ENCODE peak calls at places on chromosomes 12 and 14, in seven cellular contexts. B is heart right ventricle, L is endothelial cell of umbilical vein, G is tibial artery, S is BJ, A is RWPE1, W is nephron progenitor cell. U is an unnamed sample.

GRCh38 chr12:75759842-75760260 is 248.4 kb upstream of the KRR1 start:
- DNase-seq in B (no peak), L (peak), G (no peak), S (peak), A (peak), W (no peak), U (peak)

GRCh38 chr12:52063986-52064649 is 5.7 kb upstream of the ATG101 start:
- DNase-seq in B (peak), L (peak), G (no peak), S (no peak), A (no peak), W (no peak), U (peak)

GRCh38 chr12:49264466-49264872 is 413 bp upstream of the TUBA1C start:
- DNase-seq in B (no peak), L (no peak), G (no peak), S (no peak), A (peak), W (peak), U (no peak)

GRCh38 chr14:95953111-95953724 is 76.6 kb downstream of the TUNAR start:
- DNase-seq in B (no peak), L (no peak), G (no peak), S (no peak), A (peak), W (peak), U (peak)

GRCh38 chr14:22466520-22466919 is 122.5 kb downstream of the DAD1 start:
- DNase-seq in B (no peak), L (no peak), G (no peak), S (no peak), A (peak), W (no peak), U (peak)

GRCh38 chr12:74985986-74986319 is 223.7 kb downstream of the KCNC2 start:
- DNase-seq in B (no peak), L (no peak), G (no peak), S (no peak), A (no peak), W (no peak), U (no peak)

GRCh38 chr12:121534495-121535148 is 46.2 kb downstream of the KDM2B start:
- DNase-seq in B (no peak), L (no peak), G (no peak), S (no peak), A (no peak), W (no peak), U (no peak)

GRCh38 chr12:98446060-98446459 is 69.3 kb upstream of the TMPO start:
- DNase-seq in B (no peak), L (no peak), G (no peak), S (no peak), A (no peak), W (no peak), U (no peak)

GRCh38 chr12:25972783-25973182 is 14.3 kb downstream of the RASSF8 start:
- DNase-seq in B (no peak), L (no peak), G (peak), S (no peak), A (no peak), W (no peak), U (peak)

GRCh38 chr12:113329022-113329790 is 5.7 kb downstream of the SLC8B1 start:
- DNase-seq in B (no peak), L (peak), G (no peak), S (no peak), A (no peak), W (no peak), U (no peak)

GRCh38 chr14:102076793-102077759 is 9.8 kb downstream of the HSP90AA1 start:
- DNase-seq in B (no peak), L (no peak), G (no peak), S (no peak), A (no peak), W (no peak), U (no peak)

GRCh38 chr14:63632932-63633514 is 8.6 kb downstream of the WDR89 start:
- DNase-seq in B (no peak), L (peak), G (no peak), S (no peak), A (peak), W (no peak), U (peak)

DNA sequence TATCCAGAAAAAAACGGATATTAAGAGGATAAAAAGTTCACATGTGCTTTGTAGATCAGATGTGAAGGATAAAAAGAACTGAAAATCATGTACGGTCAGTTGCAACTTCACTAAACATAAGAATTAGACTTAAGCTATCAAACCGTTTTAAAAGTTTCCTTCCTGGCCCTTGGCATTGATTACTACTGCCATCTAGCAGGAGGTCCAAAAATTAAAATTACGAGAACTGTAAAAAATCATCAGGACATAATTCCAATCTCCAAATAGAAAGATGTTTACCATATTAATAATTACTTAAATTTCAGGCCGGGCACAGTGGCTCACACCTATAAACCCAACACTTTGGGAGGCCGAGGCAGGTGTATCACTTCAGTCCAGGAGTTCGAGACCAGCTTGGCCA is 7.9 kb downstream of the WDR89 start:
- DNase-seq in B (no peak), L (peak), G (no peak), S (no peak), A (no peak), W (no peak), U (no peak)
- TF ChIP-seq CTCF in B (no peak), L (no peak), G (no peak), S (no peak), A (no peak), W (no peak), U (no peak)

DNA sequence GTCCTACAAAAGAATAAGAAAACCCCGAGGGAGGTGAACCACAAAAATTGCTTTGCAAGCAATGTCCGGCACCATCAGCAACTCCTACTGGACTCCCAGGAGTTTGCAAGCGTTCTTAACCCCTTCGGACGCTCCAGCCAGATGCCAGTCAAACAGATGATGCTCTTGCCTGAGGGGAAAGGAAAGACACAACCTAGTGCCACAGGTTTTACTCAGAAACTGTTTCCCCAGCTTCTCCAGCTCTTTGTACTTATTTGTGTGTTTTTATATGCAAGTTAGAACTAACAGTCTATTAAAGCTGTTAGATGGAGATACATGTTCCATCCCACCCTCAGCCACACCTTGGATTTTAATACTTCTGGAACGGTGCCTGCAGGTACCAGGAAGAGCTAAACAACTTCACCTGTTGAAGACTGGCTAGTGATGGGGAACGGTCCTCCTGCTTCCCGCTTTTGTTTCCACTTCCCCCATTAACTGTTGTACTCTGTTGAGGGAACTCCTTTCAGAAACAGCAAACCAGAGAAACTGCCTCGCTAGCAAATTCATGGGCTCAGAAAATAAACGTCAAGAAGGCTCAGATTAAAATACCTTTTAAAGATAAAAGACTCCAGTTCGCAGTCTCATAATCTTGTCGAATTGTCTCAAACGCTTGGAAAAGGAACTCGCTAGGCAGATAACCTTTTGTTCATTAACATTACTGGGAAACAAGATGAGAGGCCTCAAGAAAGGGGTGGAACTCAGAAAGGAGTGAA is 1.1 kb upstream of the FERMT2 start:
- DNase-seq in B (peak), L (peak), G (peak), S (no peak), A (peak), W (peak), U (peak)
- TF ChIP-seq CTCF in B (peak), L (peak), G (peak), S (peak), A (peak), W (peak), U (peak)

GRCh38 chr12:9925746-9926393 is 6.3 kb downstream of the CLEC2A start:
- DNase-seq in B (peak), L (peak), G (no peak), S (no peak), A (peak), W (no peak), U (peak)
- TF ChIP-seq CTCF in B (peak), L (peak), G (peak), S (peak), A (peak), W (peak), U (peak)

DNA sequence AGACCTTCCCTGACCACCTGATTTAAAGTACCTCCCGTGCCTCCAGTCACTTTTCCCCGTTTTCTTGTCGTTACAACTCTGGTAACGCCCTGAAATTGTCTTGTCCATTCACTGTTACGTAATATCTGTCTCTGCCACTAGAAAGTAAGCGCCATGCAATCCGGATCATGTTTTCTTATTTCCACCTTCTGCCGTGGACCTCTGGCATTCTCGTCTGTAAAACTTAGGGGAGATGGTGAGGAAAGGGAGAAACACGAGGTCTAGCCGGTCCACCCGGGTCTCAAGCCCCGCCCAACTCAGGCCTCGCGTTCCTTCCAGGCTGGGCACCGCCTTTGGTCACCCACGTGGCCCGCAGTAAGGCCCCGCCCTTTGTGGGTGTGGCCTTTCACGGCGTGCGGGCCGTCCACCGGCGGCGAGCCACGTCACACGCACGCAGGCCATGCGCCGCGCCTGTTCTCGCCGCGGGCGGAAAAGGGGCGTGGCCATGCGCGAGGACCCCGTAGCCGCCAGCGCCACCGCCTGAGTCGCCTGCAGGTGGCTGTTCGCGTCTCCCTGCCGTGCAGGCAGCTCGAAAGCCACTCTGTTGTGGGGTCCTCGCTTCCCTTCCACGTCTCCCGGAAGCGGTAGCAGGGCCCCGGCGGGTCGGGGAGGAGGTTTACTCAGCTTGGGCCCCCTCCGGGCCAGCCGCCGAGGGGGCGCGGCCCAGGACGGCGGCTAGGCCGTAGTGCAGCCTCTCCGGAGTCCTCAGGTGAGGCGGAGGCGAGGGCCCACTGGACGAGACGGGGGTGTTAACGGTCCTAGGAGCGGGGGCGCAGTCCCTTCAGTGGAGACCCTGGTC is at the start of gene GOLGA5:
- DNase-seq in B (peak), L (peak), G (peak), S (peak), A (peak), W (peak), U (peak)
- TF ChIP-seq CTCF in B (peak), L (no peak), G (peak), S (no peak), A (no peak), W (no peak), U (no peak)

DNA sequence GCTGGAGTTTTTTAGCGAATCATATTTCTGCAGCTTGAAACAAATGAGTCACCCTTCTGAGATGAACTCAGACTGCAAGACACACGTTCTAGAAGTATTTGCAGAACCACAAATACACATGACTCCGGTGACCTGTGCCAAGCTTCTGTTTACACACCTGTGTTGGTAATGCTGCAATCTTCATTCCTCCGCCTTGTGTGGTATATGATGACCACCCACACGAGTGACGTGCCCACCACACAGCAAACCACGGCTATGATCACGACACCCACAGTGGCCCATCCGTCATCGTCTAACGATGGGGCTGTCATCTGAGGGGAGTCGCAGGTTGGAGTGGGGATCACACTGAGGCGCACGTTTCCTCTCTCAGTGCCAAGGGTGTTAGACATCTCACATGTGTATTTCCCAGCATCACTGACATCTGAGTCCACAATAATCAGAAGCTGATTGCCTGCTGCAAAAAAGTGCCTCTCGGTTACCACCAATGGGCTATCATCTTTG is 43.0 kb downstream of the LRIG3 start:
- DNase-seq in B (no peak), L (no peak), G (no peak), S (peak), A (peak), W (no peak), U (peak)
- TF ChIP-seq CTCF in B (no peak), L (no peak), G (no peak), S (no peak), A (no peak), W (no peak), U (no peak)

DNA sequence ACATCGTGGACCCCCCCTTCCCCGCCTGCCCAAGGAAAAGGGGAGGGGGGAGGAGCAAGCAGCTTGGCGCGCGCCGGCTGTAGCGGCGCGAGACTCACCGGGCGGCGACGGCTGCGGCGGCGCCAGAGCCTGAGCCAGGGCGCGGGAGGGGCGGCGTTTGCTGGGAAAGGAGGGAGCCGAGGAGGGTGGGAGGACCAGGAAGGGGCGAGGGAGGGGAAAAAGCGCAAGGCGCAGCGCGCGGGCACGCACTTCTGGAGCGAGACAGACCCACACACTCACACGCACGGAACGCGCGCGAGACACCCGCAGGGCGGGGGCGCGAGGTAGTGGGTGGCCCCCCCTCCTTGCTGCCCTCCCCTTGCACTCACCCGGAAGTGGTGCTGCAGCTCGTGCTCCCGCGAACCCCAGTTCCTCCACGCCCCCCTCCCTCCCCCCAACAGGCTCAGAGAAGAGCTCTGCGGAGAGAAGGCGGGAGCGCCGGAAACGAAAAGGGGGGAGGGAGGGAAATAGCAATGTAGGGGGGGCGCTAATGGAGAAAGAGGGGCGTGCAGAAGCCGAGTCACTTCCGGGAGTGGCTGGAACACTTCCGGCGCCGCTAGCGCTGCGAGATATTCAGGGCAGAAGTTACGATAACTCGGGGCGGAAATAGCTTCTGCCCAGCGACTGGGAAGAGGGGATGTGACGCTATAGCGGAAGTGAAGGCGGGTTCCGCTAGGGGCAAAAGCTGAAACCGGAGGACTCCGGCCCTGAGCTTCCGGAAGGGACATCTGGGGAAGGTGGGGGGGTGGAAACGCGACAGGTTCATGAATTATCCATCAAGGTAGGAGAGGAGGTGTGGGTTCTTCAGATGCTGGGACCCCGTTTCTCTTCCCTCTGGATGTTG is at the start of gene ZNF384:
- DNase-seq in B (peak), L (peak), G (peak), S (peak), A (peak), W (peak), U (peak)
- TF ChIP-seq CTCF in B (peak), L (no peak), G (peak), S (peak), A (no peak), W (no peak), U (no peak)

GRCh38 chr12:12946686-12947355 is 5.1 kb downstream of the GPRC5D start:
- DNase-seq in B (no peak), L (no peak), G (no peak), S (peak), A (no peak), W (no peak), U (no peak)
- TF ChIP-seq CTCF in B (no peak), L (no peak), G (no peak), S (no peak), A (no peak), W (no peak), U (no peak)

GRCh38 chr12:34626363-34627157 is 604.3 kb downstream of the ALG10 start:
- DNase-seq in B (no peak), L (no peak), G (no peak), S (no peak), A (no peak), W (no peak), U (no peak)

DNA sequence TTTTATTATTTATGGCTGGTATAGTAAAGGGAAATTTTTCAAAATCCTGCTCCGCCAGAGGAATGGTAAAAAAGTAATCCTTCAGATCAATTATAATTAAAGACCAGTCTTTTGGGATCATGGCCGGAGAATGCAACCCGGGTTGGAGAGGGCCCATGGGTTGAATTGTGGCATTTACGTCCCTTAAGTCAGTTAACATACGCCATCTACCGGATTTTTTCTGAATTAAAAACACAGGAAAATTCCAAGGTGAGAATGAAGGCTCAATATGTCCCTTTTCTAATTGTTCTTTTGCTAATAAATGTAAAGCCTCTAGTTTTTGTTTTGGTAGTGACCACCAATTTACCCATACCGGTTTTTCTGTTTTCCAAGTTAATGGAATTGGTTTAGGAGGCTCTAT is 602.8 kb downstream of the ALG10 start:
- DNase-seq in B (no peak), L (no peak), G (no peak), S (no peak), A (no peak), W (no peak), U (peak)
- TF ChIP-seq CTCF in B (peak), L (no peak), G (no peak), S (no peak), A (peak), W (no peak), U (peak)

GRCh38 chr12:43957732-43958131 is 121.9 kb downstream of the TMEM117 start:
- DNase-seq in B (peak), L (peak), G (no peak), S (no peak), A (peak), W (peak), U (peak)
- TF ChIP-seq CTCF in B (peak), L (peak), G (peak), S (peak), A (peak), W (peak), U (peak)

DNA sequence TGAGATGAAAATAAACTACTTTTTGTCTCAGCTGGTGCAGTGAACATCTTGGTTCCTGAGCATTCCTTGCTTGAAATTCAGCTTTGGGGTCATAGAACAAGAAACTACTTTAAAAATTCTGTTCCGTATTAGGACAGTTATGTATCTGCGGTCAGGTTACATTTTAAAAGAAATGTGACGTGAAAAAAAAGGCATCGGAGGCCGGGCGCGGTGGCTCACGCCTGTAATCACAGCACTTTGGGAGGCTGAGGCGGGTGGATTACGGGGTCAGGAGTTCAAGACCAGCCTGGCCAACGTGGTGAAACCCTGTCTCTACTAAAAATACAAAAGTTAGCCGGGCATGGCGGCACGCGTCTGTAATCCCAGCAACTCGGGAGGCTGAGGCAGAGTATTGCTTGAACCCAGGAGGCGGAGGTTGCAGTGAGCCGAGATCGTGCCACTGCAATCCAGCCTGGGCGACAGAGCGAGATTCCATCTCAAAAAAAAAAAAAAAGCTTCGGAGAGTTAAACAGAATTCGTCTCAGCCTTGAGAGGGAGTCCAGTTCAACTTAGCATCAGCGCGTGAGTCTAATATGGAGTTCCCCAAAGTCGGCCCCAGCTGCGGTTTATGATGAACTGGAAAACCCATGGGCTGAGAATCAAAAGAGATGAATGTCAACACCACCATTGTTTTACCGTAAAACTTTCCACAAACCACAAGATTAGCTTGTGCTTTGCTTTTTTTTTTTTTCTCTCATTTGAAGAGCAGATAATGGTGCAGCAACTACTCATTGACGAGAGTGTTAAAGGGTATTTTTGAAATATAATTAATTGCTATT is 2.1 kb upstream of the SLC2A13 start:
- DNase-seq in B (no peak), L (no peak), G (no peak), S (no peak), A (no peak), W (no peak), U (no peak)
- TF ChIP-seq CTCF in B (peak), L (no peak), G (no peak), S (no peak), A (peak), W (no peak), U (no peak)